ENCODE peak calls at places on chromosome 19, in four cellular contexts. N, L, K and S are unnamed samples.

GRCh38 chr19:45071545-45071938 is 4.7 kb downstream of the ZNF296 start:
- DNase-seq in N (no peak), L (no peak), K (no peak), S (no peak)

GRCh38 chr19:18109731-18110671 is 12.4 kb downstream of the MAST3 start:
- DNase-seq in N (no peak), L (no peak), K (no peak), S (no peak)

GRCh38 chr19:3975637-3976087 is 4.8 kb upstream of the DAPK3 start:
- DNase-seq in N (no peak), L (no peak), K (no peak), S (no peak)

GRCh38 chr19:34370117-34370516 is 5.1 kb downstream of the GPI start:
- DNase-seq in N (no peak), L (no peak), K (no peak), S (no peak)

GRCh38 chr19:38634757-38635482 is 12.5 kb upstream of the ACTN4 start:
- DNase-seq in N (peak), L (peak), K (peak), S (peak)

GRCh38 chr19:4057913-4058695 is 8.6 kb downstream of the ZBTB7A start:
- DNase-seq in N (no peak), L (no peak), K (peak), S (peak)

GRCh38 chr19:4015705-4016402 is 8.3 kb downstream of the PIAS4 start:
- DNase-seq in N (peak), L (no peak), K (no peak), S (no peak)

GRCh38 chr19:49133621-49134454 is 14.5 kb downstream of the PPFIA3 start:
- DNase-seq in N (no peak), L (no peak), K (peak), S (no peak)

GRCh38 chr19:33139165-33139564 is 7.3 kb downstream of the WDR88 start:
- DNase-seq in N (no peak), L (no peak), K (no peak), S (no peak)

GRCh38 chr19:42232435-42232834 is 10.0 kb downstream of the GSK3A start:
- DNase-seq in N (no peak), L (no peak), K (no peak), S (no peak)

GRCh38 chr19:18488838-18489626 is 32.8 kb downstream of the ELL start:
- DNase-seq in N (peak), L (no peak), K (no peak), S (no peak)

GRCh38 chr19:10193666-10194499 is 870 bp downstream of the DNMT1 start:
- DNase-seq in N (peak), L (peak), K (peak), S (peak)

GRCh38 chr19:46748325-46749109 is 2.3 kb upstream of the STRN4 start:
- DNase-seq in N (peak), L (no peak), K (peak), S (peak)

GRCh38 chr19:12937243-12938053 is 961 bp upstream of the CALR start:
- DNase-seq in N (peak), L (no peak), K (no peak), S (no peak)

GRCh38 chr19:10270616-10271394 is at the start of gene ICAM1:
- DNase-seq in N (no peak), L (peak), K (peak), S (peak)

GRCh38 chr19:6677924-6678689 is 8.1 kb upstream of the TNFSF14 start:
- DNase-seq in N (no peak), L (no peak), K (no peak), S (no peak)

GRCh38 chr19:1768248-1768647 is 14.9 kb downstream of the ONECUT3 start:
- DNase-seq in N (no peak), L (no peak), K (no peak), S (no peak)